ENCODE peak calls at places on chromosomes 7 and 10, in nine cellular contexts. Z is AG10803; A is OCI-LY7; C is lower leg skin; E is tibial nerve; U is PC-9; D is uterus; O is upper lobe of left lung; K is naive thymus-derived CD4-positive, alpha-beta T cell. J is an unnamed sample.

GRCh38 chr7:106270122-106270977 is 14.4 kb downstream of the NAMPT start:
- DNase-seq in A (no peak), K (no peak), D (no peak), C (no peak), O (no peak), Z (no peak), E (no peak), U (no peak), J (no peak)

GRCh38 chr10:12960939-12961338 is 40.6 kb downstream of the CCDC3 start:
- DNase-seq in O (no peak), C (no peak), E (no peak), D (peak), Z (no peak), U (no peak), K (no peak), A (no peak), J (no peak)

GRCh38 chr10:84668186-84668763 is 339.9 kb downstream of the CCSER2 start:
- DNase-seq in Z (no peak), D (no peak), A (no peak), O (no peak), U (no peak), E (no peak), K (no peak), C (no peak), J (no peak)

GRCh38 chr10:3500408-3500856 is 284.6 kb downstream of the KLF6 start:
- DNase-seq in E (peak), A (no peak), O (no peak), U (no peak), D (peak), K (no peak), C (peak), Z (peak), J (no peak)

GRCh38 chr7:24365606-24366005 is 81.6 kb downstream of the NPY start:
- DNase-seq in U (no peak), C (no peak), A (no peak), K (no peak), D (no peak), O (no peak), E (no peak), Z (no peak), J (no peak)

GRCh38 chr7:130912910-130913720 is 179.1 kb upstream of the KLF14 start:
- DNase-seq in E (peak), Z (peak), K (peak), A (peak), U (peak), D (peak), C (peak), O (no peak), J (peak)

GRCh38 chr7:103795787-103796186 is 193.7 kb downstream of the RELN start:
- DNase-seq in D (no peak), K (no peak), A (no peak), U (no peak), Z (no peak), E (no peak), O (no peak), C (no peak), J (no peak)

GRCh38 chr10:58179238-58179637 is 88.5 kb downstream of the IPMK start:
- DNase-seq in U (no peak), A (no peak), O (no peak), D (no peak), K (no peak), E (no peak), C (no peak), Z (peak), J (no peak)

GRCh38 chr7:137691566-137691965 is 155.2 kb downstream of the DGKI start:
- DNase-seq in O (no peak), Z (no peak), U (no peak), E (no peak), K (no peak), A (no peak), D (no peak), C (no peak), J (no peak)

GRCh38 chr7:50632561-50633413 is 67.6 kb upstream of the DDC start:
- DNase-seq in E (no peak), C (peak), U (no peak), Z (peak), K (peak), A (peak), D (no peak), O (peak), J (peak)

GRCh38 chr10:58023341-58024073 is 244.2 kb downstream of the IPMK start:
- DNase-seq in D (no peak), O (no peak), A (no peak), E (no peak), C (no peak), Z (peak), K (no peak), U (peak), J (no peak)

GRCh38 chr7:23404546-23405239 is 65.6 kb downstream of the IGF2BP3 start:
- DNase-seq in A (no peak), C (no peak), U (peak), K (no peak), O (no peak), D (no peak), Z (no peak), E (no peak), J (no peak)

GRCh38 chr10:93991596-93992284 is 2.0 kb upstream of the PLCE1 start:
- DNase-seq in E (no peak), D (peak), C (no peak), K (no peak), U (peak), A (no peak), O (no peak), Z (peak), J (no peak)

GRCh38 chr7:76346778-76347177 is 12.0 kb downstream of the YWHAG start:
- DNase-seq in C (no peak), E (no peak), A (no peak), U (no peak), K (no peak), Z (no peak), D (no peak), O (no peak), J (no peak)

GRCh38 chr7:94062372-94062771 is 58.2 kb upstream of the BET1 start:
- DNase-seq in A (no peak), K (no peak), D (no peak), C (no peak), U (no peak), Z (peak), O (no peak), E (no peak), J (no peak)

GRCh38 chr10:6239213-6239991 is 36.7 kb downstream of the PFKFB3 start:
- DNase-seq in D (peak), O (no peak), Z (peak), K (no peak), E (no peak), C (peak), U (peak), A (peak), J (peak)

GRCh38 chr7:1621718-1622117 is 48.4 kb upstream of the ELFN1 start:
- DNase-seq in Z (no peak), E (no peak), U (no peak), K (no peak), C (no peak), A (no peak), D (no peak), O (no peak), J (no peak)
- H3K4me3 ChIP-seq in Z (no peak), E (no peak), U (no peak), K (no peak), C (no peak), A (no peak), D (no peak), O (no peak), J (no peak)

GRCh38 chr7:18829518-18830252 is 287.8 kb downstream of the TWIST1 start:
- DNase-seq in D (no peak), Z (peak), E (no peak), A (no peak), O (no peak), U (no peak), C (peak), K (no peak), J (no peak)
- H3K4me3 ChIP-seq in D (no peak), Z (no peak), E (no peak), A (no peak), O (no peak), U (no peak), C (no peak), K (no peak), J (no peak)

GRCh38 chr7:98211221-98211675 is at the start of gene BHLHA15:
- DNase-seq in A (peak), D (no peak), C (no peak), U (no peak), E (no peak), K (no peak), O (peak), Z (no peak), J (no peak)
- H3K4me3 ChIP-seq in A (peak), D (no peak), C (no peak), U (no peak), E (peak), K (no peak), O (peak), Z (peak), J (no peak)

GRCh38 chr7:99314504-99314903 is 11.2 kb upstream of the ARPC1A start:
- DNase-seq in U (no peak), K (no peak), A (no peak), E (no peak), C (peak), Z (no peak), O (no peak), D (no peak), J (no peak)

GRCh38 chr7:99311702-99312101 is 14.0 kb upstream of the ARPC1A start:
- DNase-seq in A (no peak), O (no peak), D (no peak), U (no peak), K (no peak), C (no peak), E (no peak), Z (no peak), J (no peak)

GRCh38 chr7:99310004-99310403 is 15.7 kb upstream of the ARPC1A start:
- DNase-seq in C (no peak), D (no peak), O (no peak), U (no peak), A (no peak), K (no peak), E (no peak), Z (no peak), J (no peak)

GRCh38 chr7:99313204-99313573 is 12.5 kb upstream of the ARPC1A start:
- DNase-seq in U (no peak), K (no peak), A (no peak), O (no peak), C (no peak), E (no peak), D (no peak), Z (no peak), J (no peak)

GRCh38 chr7:99312316-99313203 is 13.1 kb upstream of the ARPC1A start:
- DNase-seq in A (peak), K (peak), D (peak), C (peak), O (no peak), U (peak), Z (peak), E (peak), J (peak)
- H3K4me3 ChIP-seq in A (no peak), K (no peak), D (no peak), C (no peak), O (no peak), U (no peak), Z (no peak), E (no peak), J (no peak)

DNA sequence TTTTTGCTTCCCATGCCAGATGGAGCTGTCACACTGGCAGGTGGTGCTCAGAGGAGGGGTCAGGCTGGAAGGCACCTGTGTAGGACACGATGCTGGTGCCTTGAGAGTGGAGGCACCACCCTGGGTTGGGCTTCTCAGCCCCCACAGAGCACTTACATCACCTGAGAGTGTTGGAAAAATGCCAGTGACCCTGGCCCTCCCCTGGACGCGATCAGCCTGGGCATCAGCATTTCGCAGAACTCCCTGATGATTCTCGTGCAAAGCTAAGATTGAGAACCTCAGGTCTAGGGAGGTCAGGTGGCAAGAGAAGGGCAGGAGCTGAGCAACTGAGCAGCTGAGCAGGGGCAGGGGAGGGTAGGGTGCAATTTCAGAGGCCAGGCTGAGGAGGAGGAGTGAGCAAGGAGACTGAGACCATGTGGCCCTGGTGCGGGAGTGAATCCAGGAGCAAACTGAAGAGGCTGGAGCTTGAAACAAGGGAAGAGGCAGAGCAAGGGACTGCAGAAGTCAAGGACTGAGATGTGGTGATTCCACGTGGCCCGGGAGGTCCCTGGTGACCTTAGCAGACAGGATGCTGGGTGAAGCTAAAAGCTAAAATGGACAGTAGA is 24.7 kb upstream of the GRID1 start:
- DNase-seq in O (no peak), K (no peak), D (no peak), U (no peak), E (no peak), Z (no peak), A (peak), C (no peak), J (no peak)
- H3K4me3 ChIP-seq in O (no peak), K (no peak), D (no peak), U (no peak), E (no peak), Z (no peak), A (peak), C (no peak), J (no peak)

J was measured in CD8-positive, alpha-beta T cell.